ENCODE peak calls at places on chromosomes 11 and 22, in nine cellular contexts. T is mammary epithelial cell; V is kidney tubule cell; E is caudate nucleus; P is CD4-positive, alpha-beta T cell; W is IMR-90; B is cardiac muscle cell; K is mucosa of gallbladder; H is foreskin keratinocyte. Q is an unnamed sample.

GRCh38 chr11:1640076-1640946 is 10.7 kb downstream of the KRTAP5-5 start:
- DNase-seq in W (no peak), B (peak), E (no peak), H (no peak), V (peak), K (no peak), T (peak), P (no peak), Q (peak)

GRCh38 chr11:59223177-59223576 is 10.4 kb upstream of the MPEG1 start:
- DNase-seq in H (no peak), W (no peak), E (no peak), T (no peak), B (no peak), P (no peak), V (no peak), K (no peak), Q (no peak)

GRCh38 chr11:27557223-27557622 is 50.7 kb upstream of the LIN7C start:
- DNase-seq in T (no peak), B (no peak), P (no peak), E (no peak), H (no peak), V (no peak), W (peak), K (no peak), Q (no peak)

GRCh38 chr11:73866586-73866996 is 10.1 kb downstream of the COA4 start:
- DNase-seq in P (no peak), V (peak), E (no peak), K (no peak), T (peak), H (peak), W (peak), B (no peak), Q (peak)

GRCh38 chr11:93099811-93100210 is 98.0 kb downstream of the SLC36A4 start:
- DNase-seq in W (peak), V (peak), T (peak), E (no peak), H (peak), K (no peak), B (no peak), P (no peak), Q (no peak)

GRCh38 chr11:1822648-1823375 is 12.0 kb upstream of the SYT8 start:
- DNase-seq in W (no peak), P (no peak), E (no peak), K (no peak), H (no peak), V (no peak), T (no peak), B (no peak), Q (no peak)

GRCh38 chr11:12186683-12187082 is 76.3 kb downstream of the MICAL2 start:
- DNase-seq in W (no peak), K (no peak), E (no peak), P (no peak), B (no peak), H (no peak), V (no peak), T (no peak), Q (no peak)

GRCh38 chr22:31753005-31753633 is 700 bp upstream of the DEPDC5 start:
- DNase-seq in P (peak), B (peak), K (peak), W (no peak), V (peak), H (no peak), T (no peak), E (peak), Q (peak)

GRCh38 chr11:71453911-71454304 is 905 bp downstream of the NADSYN1 start:
- DNase-seq in K (no peak), P (no peak), V (no peak), W (no peak), B (no peak), E (no peak), T (peak), H (peak), Q (no peak)

GRCh38 chr11:34234086-34234740 is 123.6 kb downstream of the ABTB2 start:
- DNase-seq in V (peak), H (peak), K (peak), T (peak), W (peak), E (no peak), B (no peak), P (peak), Q (no peak)

GRCh38 chr11:66142370-66143263 is 72.5 kb downstream of the PACS1 start:
- DNase-seq in H (peak), V (peak), W (peak), T (peak), B (no peak), P (no peak), K (no peak), E (no peak), Q (no peak)

GRCh38 chr11:113289341-113290187 is 24.8 kb upstream of the TTC12 start:
- DNase-seq in P (peak), H (peak), W (peak), T (peak), V (peak), B (peak), K (peak), E (peak), Q (peak)

GRCh38 chr11:117478926-117479325 is 151.3 kb downstream of the CEP164 start:
- DNase-seq in T (no peak), B (no peak), V (no peak), P (no peak), H (no peak), E (no peak), W (no peak), K (no peak), Q (no peak)

GRCh38 chr22:45284705-45285305 is at the start of gene UPK3A:
- DNase-seq in K (peak), H (no peak), T (peak), W (no peak), P (peak), B (peak), V (peak), E (peak), Q (peak)

GRCh38 chr22:47284360-47284759 is 521.9 kb downstream of the TBC1D22A start:
- DNase-seq in W (no peak), V (no peak), P (no peak), E (no peak), B (no peak), H (no peak), T (no peak), K (no peak), Q (no peak)

GRCh38 chr11:118438314-118438931 is 2.1 kb downstream of the KMT2A start:
- DNase-seq in T (peak), W (peak), E (peak), V (peak), P (peak), B (peak), K (peak), H (peak), Q (peak)

GRCh38 chr22:24146190-24146616 is 35.1 kb upstream of the SUSD2 start:
- DNase-seq in E (no peak), H (no peak), W (peak), P (no peak), B (peak), V (peak), T (no peak), K (peak), Q (peak)

GRCh38 chr22:42692239-42693054 is 28.2 kb downstream of the A4GALT start:
- DNase-seq in H (no peak), P (no peak), K (no peak), E (no peak), T (no peak), W (no peak), V (no peak), B (no peak), Q (no peak)

GRCh38 chr11:134362192-134362901 is 30.6 kb downstream of the GLB1L2 start:
- DNase-seq in V (no peak), B (no peak), W (no peak), T (no peak), E (no peak), K (no peak), P (no peak), H (no peak), Q (no peak)

GRCh38 chr22:38872831-38873248 is 824 bp upstream of the CBX6 start:
- DNase-seq in K (peak), W (peak), V (peak), P (no peak), H (no peak), B (peak), T (no peak), E (no peak), Q (peak)

GRCh38 chr11:75014129-75014528 is 25.4 kb downstream of the NEU3 start:
- DNase-seq in V (peak), E (no peak), K (no peak), W (peak), H (peak), P (no peak), B (no peak), T (peak), Q (peak)

GRCh38 chr22:39214383-39215069 is 30.3 kb downstream of the PDGFB start:
- DNase-seq in V (peak), H (peak), T (peak), E (no peak), B (no peak), W (peak), P (no peak), K (no peak), Q (no peak)

GRCh38 chr11:72478596-72479143 is 44.3 kb upstream of the CLPB start:
- DNase-seq in T (no peak), E (no peak), H (no peak), B (no peak), W (no peak), V (no peak), K (no peak), P (no peak), Q (no peak)

GRCh38 chr11:34204396-34205279 is 99.2 kb downstream of the NAT10 start:
- DNase-seq in H (peak), B (no peak), T (peak), P (no peak), W (peak), K (peak), V (peak), E (no peak), Q (no peak)

GRCh38 chr11:79335681-79336080 is 105.1 kb downstream of the TENM4 start:
- DNase-seq in E (no peak), V (no peak), P (no peak), T (no peak), B (peak), K (no peak), W (no peak), H (no peak), Q (no peak)

Q was measured in adrenal gland.